ENCODE peak calls at places on chromosomes 4 and X, in eight cellular contexts. One of them, this sample, is unnamed. For H3K4me1 and H3K27me3, the result is how much of the 10 kb centered on the place peaks cover.

GRCh38 chr4:106530816-106531215 is 162.2 kb upstream of the GIMD1 start:
- DNase-seq in colonic mucosa: no peak
- DNase-seq in body of pancreas: no peak
- DNase-seq in esophagus squamous epithelium: no peak
- DNase-seq in right atrium auricular region: no peak
- DNase-seq in neural progenitor cell: no peak
- DNase-seq in prostate gland: no peak
- DNase-seq in fibroblast of lung: peak
- DNase-seq in this sample: no peak

GRCh38 chr4:184275766-184276165 is 58.1 kb upstream of the ENPP6 start:
- DNase-seq in colonic mucosa: no peak
- DNase-seq in body of pancreas: no peak
- DNase-seq in esophagus squamous epithelium: no peak
- DNase-seq in right atrium auricular region: no peak
- DNase-seq in neural progenitor cell: no peak
- DNase-seq in prostate gland: no peak
- DNase-seq in fibroblast of lung: no peak
- DNase-seq in this sample: no peak

GRCh38 chr4:156295676-156296075 is 342.0 kb upstream of the CTSO start:
- DNase-seq in colonic mucosa: no peak
- DNase-seq in body of pancreas: no peak
- DNase-seq in esophagus squamous epithelium: no peak
- DNase-seq in right atrium auricular region: no peak
- DNase-seq in neural progenitor cell: no peak
- DNase-seq in prostate gland: no peak
- DNase-seq in fibroblast of lung: peak
- DNase-seq in this sample: no peak

GRCh38 chrX:12548746-12549145 is 242.5 kb upstream of the PRPS2 start:
- DNase-seq in colonic mucosa: no peak
- DNase-seq in body of pancreas: peak
- DNase-seq in esophagus squamous epithelium: no peak
- DNase-seq in right atrium auricular region: no peak
- DNase-seq in neural progenitor cell: peak
- DNase-seq in prostate gland: no peak
- DNase-seq in fibroblast of lung: peak
- DNase-seq in this sample: peak

GRCh38 chr4:86876894-86877685 is 15.1 kb downstream of the C4orf36 start:
- DNase-seq in colonic mucosa: no peak
- DNase-seq in body of pancreas: no peak
- DNase-seq in esophagus squamous epithelium: no peak
- DNase-seq in right atrium auricular region: no peak
- DNase-seq in neural progenitor cell: no peak
- DNase-seq in prostate gland: no peak
- DNase-seq in fibroblast of lung: no peak
- DNase-seq in this sample: no peak

GRCh38 chrX:12210196-12210815 is 72.0 kb downstream of the FRMPD4 start:
- DNase-seq in colonic mucosa: no peak
- DNase-seq in body of pancreas: no peak
- DNase-seq in esophagus squamous epithelium: no peak
- DNase-seq in right atrium auricular region: no peak
- DNase-seq in neural progenitor cell: no peak
- DNase-seq in prostate gland: no peak
- DNase-seq in fibroblast of lung: peak
- DNase-seq in this sample: no peak

GRCh38 chr4:173919196-173919595 is 364.3 kb downstream of the FBXO8 start:
- DNase-seq in colonic mucosa: no peak
- DNase-seq in body of pancreas: no peak
- DNase-seq in esophagus squamous epithelium: no peak
- DNase-seq in right atrium auricular region: no peak
- DNase-seq in neural progenitor cell: no peak
- DNase-seq in prostate gland: no peak
- DNase-seq in fibroblast of lung: peak
- DNase-seq in this sample: no peak

GRCh38 chrX:19842542-19842941 is 44.9 kb downstream of the SH3KBP1 start:
- DNase-seq in colonic mucosa: no peak
- DNase-seq in body of pancreas: no peak
- DNase-seq in esophagus squamous epithelium: no peak
- DNase-seq in right atrium auricular region: no peak
- DNase-seq in neural progenitor cell: no peak
- DNase-seq in prostate gland: no peak
- DNase-seq in fibroblast of lung: no peak
- DNase-seq in this sample: no peak

GRCh38 chr4:161189286-161190134 is 974.3 kb downstream of the FSTL5 start:
- DNase-seq in colonic mucosa: no peak
- DNase-seq in body of pancreas: no peak
- DNase-seq in esophagus squamous epithelium: no peak
- DNase-seq in right atrium auricular region: no peak
- DNase-seq in neural progenitor cell: no peak
- DNase-seq in prostate gland: no peak
- DNase-seq in fibroblast of lung: no peak
- DNase-seq in this sample: no peak

DNA sequence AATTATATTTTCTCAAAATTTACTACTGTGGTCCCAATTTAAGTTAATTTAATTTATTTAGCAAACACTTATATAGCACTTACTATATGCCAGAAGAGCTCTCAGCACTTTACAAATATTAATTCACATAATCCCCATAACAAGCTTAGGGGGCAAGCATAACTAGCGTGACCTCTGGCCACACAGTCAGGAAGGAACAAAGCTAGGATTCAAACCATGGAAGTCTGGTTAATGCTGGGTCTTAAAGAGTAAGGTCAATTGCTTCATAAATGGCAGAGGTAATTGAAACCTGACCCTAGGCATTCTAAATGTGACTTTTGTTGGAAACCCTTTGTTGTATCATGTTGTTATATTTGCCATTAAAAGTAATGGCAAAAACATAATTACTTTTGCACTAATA is 279.5 kb upstream of the EMCN start:
- DNase-seq in colonic mucosa: no peak
- DNase-seq in body of pancreas: no peak
- DNase-seq in esophagus squamous epithelium: no peak
- DNase-seq in right atrium auricular region: no peak
- DNase-seq in neural progenitor cell: no peak
- DNase-seq in prostate gland: no peak
- DNase-seq in fibroblast of lung: no peak
- DNase-seq in this sample: no peak
- H3K4me1 ChIP-seq in colonic mucosa: under half
- H3K4me1 ChIP-seq in body of pancreas: under half
- H3K4me1 ChIP-seq in esophagus squamous epithelium: under half
- H3K4me1 ChIP-seq in right atrium auricular region: under half
- H3K4me1 ChIP-seq in neural progenitor cell: under half
- H3K4me1 ChIP-seq in prostate gland: under half
- H3K4me1 ChIP-seq in fibroblast of lung: under half
- H3K4me1 ChIP-seq in this sample: under half

GRCh38 chr4:8543623-8544022 is 36.6 kb upstream of the GPR78 start:
- DNase-seq in colonic mucosa: no peak
- DNase-seq in body of pancreas: no peak
- DNase-seq in esophagus squamous epithelium: no peak
- DNase-seq in right atrium auricular region: no peak
- DNase-seq in neural progenitor cell: no peak
- DNase-seq in prostate gland: no peak
- DNase-seq in fibroblast of lung: no peak
- DNase-seq in this sample: no peak
- H3K27me3 ChIP-seq in colonic mucosa: under half
- H3K27me3 ChIP-seq in body of pancreas: under half
- H3K27me3 ChIP-seq in esophagus squamous epithelium: under half
- H3K27me3 ChIP-seq in right atrium auricular region: under half
- H3K27me3 ChIP-seq in neural progenitor cell: under half
- H3K27me3 ChIP-seq in prostate gland: under half
- H3K27me3 ChIP-seq in fibroblast of lung: under half
- H3K27me3 ChIP-seq in this sample: under half

GRCh38 chr4:79987401-79987800 is 85.6 kb downstream of the ANTXR2 start:
- DNase-seq in colonic mucosa: no peak
- DNase-seq in body of pancreas: no peak
- DNase-seq in esophagus squamous epithelium: no peak
- DNase-seq in right atrium auricular region: no peak
- DNase-seq in neural progenitor cell: no peak
- DNase-seq in prostate gland: no peak
- DNase-seq in fibroblast of lung: no peak
- DNase-seq in this sample: no peak
- H3K27ac ChIP-seq in colonic mucosa: no peak
- H3K27ac ChIP-seq in body of pancreas: no peak
- H3K27ac ChIP-seq in esophagus squamous epithelium: no peak
- H3K27ac ChIP-seq in right atrium auricular region: no peak
- H3K27ac ChIP-seq in neural progenitor cell: no peak
- H3K27ac ChIP-seq in prostate gland: no peak
- H3K27ac ChIP-seq in fibroblast of lung: no peak
- H3K27ac ChIP-seq in this sample: no peak

GRCh38 chr4:53366301-53366716 is 448 bp upstream of the SCFD2 start:
- DNase-seq in colonic mucosa: no peak
- DNase-seq in body of pancreas: no peak
- DNase-seq in esophagus squamous epithelium: no peak
- DNase-seq in right atrium auricular region: no peak
- DNase-seq in neural progenitor cell: no peak
- DNase-seq in prostate gland: no peak
- DNase-seq in fibroblast of lung: no peak
- DNase-seq in this sample: no peak

GRCh38 chr4:53365121-53365485 is 758 bp downstream of the SCFD2 start:
- DNase-seq in colonic mucosa: peak
- DNase-seq in body of pancreas: peak
- DNase-seq in esophagus squamous epithelium: no peak
- DNase-seq in right atrium auricular region: no peak
- DNase-seq in neural progenitor cell: peak
- DNase-seq in prostate gland: no peak
- DNase-seq in fibroblast of lung: no peak
- DNase-seq in this sample: no peak

GRCh38 chr4:53365486-53366300 is at the start of gene SCFD2:
- DNase-seq in colonic mucosa: peak
- DNase-seq in body of pancreas: peak
- DNase-seq in esophagus squamous epithelium: peak
- DNase-seq in right atrium auricular region: peak
- DNase-seq in neural progenitor cell: peak
- DNase-seq in prostate gland: peak
- DNase-seq in fibroblast of lung: peak
- DNase-seq in this sample: peak

GRCh38 chr4:53362093-53362492 is 3.8 kb downstream of the SCFD2 start:
- DNase-seq in colonic mucosa: no peak
- DNase-seq in body of pancreas: no peak
- DNase-seq in esophagus squamous epithelium: no peak
- DNase-seq in right atrium auricular region: no peak
- DNase-seq in neural progenitor cell: no peak
- DNase-seq in prostate gland: no peak
- DNase-seq in fibroblast of lung: no peak
- DNase-seq in this sample: no peak

GRCh38 chr4:53364624-53365023 is 1.2 kb downstream of the SCFD2 start:
- DNase-seq in colonic mucosa: no peak
- DNase-seq in body of pancreas: no peak
- DNase-seq in esophagus squamous epithelium: no peak
- DNase-seq in right atrium auricular region: no peak
- DNase-seq in neural progenitor cell: no peak
- DNase-seq in prostate gland: no peak
- DNase-seq in fibroblast of lung: no peak
- DNase-seq in this sample: no peak
- H3K4me1 ChIP-seq in colonic mucosa: under half
- H3K4me1 ChIP-seq in body of pancreas: under half
- H3K4me1 ChIP-seq in esophagus squamous epithelium: half or more
- H3K4me1 ChIP-seq in right atrium auricular region: under half
- H3K4me1 ChIP-seq in neural progenitor cell: under half
- H3K4me1 ChIP-seq in prostate gland: under half
- H3K4me1 ChIP-seq in fibroblast of lung: under half
- H3K4me1 ChIP-seq in this sample: under half

DNA sequence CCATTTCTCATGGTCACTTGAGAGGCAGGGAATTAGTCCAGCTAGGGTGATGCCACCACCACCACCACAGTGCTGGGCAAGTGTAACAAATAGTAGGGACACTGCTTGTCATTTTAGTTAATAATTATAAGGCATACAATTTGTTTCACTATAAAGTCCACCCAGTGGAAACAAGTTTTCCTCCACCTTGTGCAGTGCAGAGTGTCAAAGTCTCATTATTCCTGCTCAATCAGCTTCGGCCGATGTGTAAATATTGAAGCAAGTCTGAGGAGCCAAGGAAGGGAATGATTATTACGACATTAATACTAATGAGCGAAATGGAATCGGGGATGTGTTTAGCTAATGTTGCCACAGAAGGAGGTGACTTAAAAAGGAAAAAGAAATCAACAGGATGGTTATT is 340.4 kb downstream of the NKX6-1 start:
- DNase-seq in colonic mucosa: no peak
- DNase-seq in body of pancreas: no peak
- DNase-seq in esophagus squamous epithelium: no peak
- DNase-seq in right atrium auricular region: no peak
- DNase-seq in neural progenitor cell: no peak
- DNase-seq in prostate gland: no peak
- DNase-seq in fibroblast of lung: no peak
- DNase-seq in this sample: no peak
- H3K27me3 ChIP-seq in colonic mucosa: under half
- H3K27me3 ChIP-seq in body of pancreas: under half
- H3K27me3 ChIP-seq in esophagus squamous epithelium: under half
- H3K27me3 ChIP-seq in right atrium auricular region: under half
- H3K27me3 ChIP-seq in neural progenitor cell: under half
- H3K27me3 ChIP-seq in prostate gland: under half
- H3K27me3 ChIP-seq in fibroblast of lung: under half
- H3K27me3 ChIP-seq in this sample: under half

This sample was measured in heart right ventricle.